ENCODE peak calls at places on chromosomes 7 and 10, in four cellular contexts. R, G, K and L are unnamed samples.

GRCh38 chr10:14205246-14205645 is 125.5 kb downstream of the FRMD4A start:
- DNase-seq in R (no peak), K (no peak), G (no peak), L (no peak)

GRCh38 chr10:87842220-87842641 is 21.1 kb downstream of the KLLN start:
- DNase-seq in K (no peak), G (no peak), R (no peak), L (no peak)

GRCh38 chr7:69104023-69104422 is 494.3 kb upstream of the AUTS2 start:
- DNase-seq in G (no peak), R (no peak), K (no peak), L (no peak)

GRCh38 chr7:121793716-121794115 is 79.2 kb upstream of the PTPRZ1 start:
- DNase-seq in R (no peak), K (no peak), G (no peak), L (no peak)

GRCh38 chr10:96832721-96833219 is 672 bp downstream of the LCOR start:
- DNase-seq in K (no peak), R (peak; percentile 78), G (no peak), L (peak; percentile 85)

GRCh38 chr7:26856481-26856880 is 7.9 kb downstream of the SKAP2 start:
- DNase-seq in K (no peak), G (no peak), R (no peak), L (no peak)

GRCh38 chr7:3683886-3684539 is 383.0 kb downstream of the SDK1 start:
- DNase-seq in K (no peak), R (no peak), G (no peak), L (no peak)

GRCh38 chr7:155362380-155363145 is 64.9 kb downstream of the INSIG1 start:
- DNase-seq in R (no peak), K (no peak), G (no peak), L (no peak)

GRCh38 chr7:92785923-92786322 is 50.5 kb downstream of the CDK6 start:
- DNase-seq in G (no peak), K (no peak), R (no peak), L (no peak)

GRCh38 chr7:64885520-64886240 is 17.4 kb upstream of the ZNF273 start:
- DNase-seq in R (no peak), G (no peak), K (no peak), L (no peak)

GRCh38 chr7:1712907-1713501 is 42.9 kb downstream of the ELFN1 start:
- DNase-seq in K (no peak), R (no peak), G (no peak), L (no peak)

GRCh38 chr10:3538850-3539531 is 246.0 kb downstream of the KLF6 start:
- DNase-seq in R (no peak), K (no peak), G (no peak), L (no peak)

GRCh38 chr10:72732521-72732920 is 40.6 kb downstream of the MCU start:
- DNase-seq in G (no peak), R (no peak), K (no peak), L (no peak)

GRCh38 chr10:119448579-119449209 is 93.8 kb downstream of the RGS10 start:
- DNase-seq in R (no peak), K (no peak), G (no peak), L (no peak)

GRCh38 chr10:1203216-1203615 is 147.0 kb downstream of the WDR37 start:
- DNase-seq in G (no peak), R (no peak), K (no peak), L (no peak)

GRCh38 chr10:71367279-71367678 is 29.4 kb upstream of the CDH23 start:
- DNase-seq in G (no peak), K (no peak), R (peak; percentile 14), L (no peak)

GRCh38 chr10:69303632-69304035 is 25.3 kb downstream of the HK1 start:
- DNase-seq in R (no peak), G (no peak), K (no peak), L (no peak)

GRCh38 chr7:145168879-145169278 is 333.0 kb upstream of the TPK1 start:
- DNase-seq in G (no peak), K (no peak), R (no peak), L (no peak)

GRCh38 chr7:38169862-38170261 is 8.2 kb upstream of the STARD3NL start:
- DNase-seq in R (peak; percentile 67), G (no peak), K (peak; percentile 85), L (no peak)

GRCh38 chr7:73742753-73743641 is 4.4 kb upstream of the ABHD11 start:
- DNase-seq in R (no peak), G (no peak), K (no peak), L (no peak)

GRCh38 chr7:76333388-76334101 is 25.2 kb downstream of the YWHAG start:
- DNase-seq in G (no peak), K (no peak), R (peak; percentile 44), L (no peak)

GRCh38 chr10:71314028-71314693 is 4.9 kb upstream of the SLC29A3 start:
- DNase-seq in K (no peak), G (peak; percentile 91), R (peak; percentile 30), L (peak; percentile 61)

GRCh38 chr10:69278446-69278963 is at the start of gene HK1:
- DNase-seq in G (no peak), R (no peak), K (no peak), L (no peak)

GRCh38 chr10:116845823-116846222 is 3.5 kb upstream of the ENO4 start:
- DNase-seq in R (no peak), G (no peak), K (no peak), L (no peak)

GRCh38 chr10:6494452-6494839 is 85.6 kb downstream of the PRKCQ start:
- DNase-seq in R (no peak), K (no peak), G (no peak), L (no peak)

GRCh38 chr10:43380610-43381222 is 9.3 kb downstream of the FXYD4 start:
- DNase-seq in G (peak; percentile 50), R (no peak), K (no peak), L (no peak)

GRCh38 chr7:12868027-12868426 is 180.6 kb downstream of the ARL4A start:
- DNase-seq in G (no peak), R (no peak), K (no peak), L (no peak)

GRCh38 chr7:103445228-103446020 is 583 bp downstream of the SLC26A5 start:
- DNase-seq in K (no peak), R (peak; percentile 6), G (no peak), L (peak; percentile 11)

GRCh38 chr10:59346321-59346720 is 16.0 kb downstream of the FAM13C start:
- DNase-seq in G (no peak), R (no peak), K (no peak), L (no peak)

GRCh38 chr7:7208524-7208923 is 26.2 kb downstream of the C1GALT1 start:
- DNase-seq in R (no peak), K (no peak), G (peak; percentile 12), L (no peak)

GRCh38 chr7:7207876-7208275 is 25.5 kb downstream of the C1GALT1 start:
- DNase-seq in G (no peak), K (no peak), R (no peak), L (no peak)

GRCh38 chr7:7212612-7213011 is 30.3 kb downstream of the C1GALT1 start:
- DNase-seq in R (no peak), K (no peak), G (no peak), L (no peak)

GRCh38 chr7:7209412-7210050 is 27.2 kb downstream of the C1GALT1 start:
- DNase-seq in K (no peak), R (no peak), G (peak; percentile 15), L (no peak)

GRCh38 chr7:7210475-7211237 is 28.3 kb downstream of the C1GALT1 start:
- DNase-seq in G (no peak), R (no peak), K (no peak), L (no peak)
- TF ChIP-seq SPI1 in G (no peak), R (no peak), K (no peak), L (no peak)

GRCh38 chr7:96548664-96549063 is 161.0 kb downstream of the SEM1 start:
- DNase-seq in G (no peak), R (no peak), K (no peak), L (no peak)

GRCh38 chr7:96546426-96546825 is 163.2 kb downstream of the SEM1 start:
- DNase-seq in G (no peak), R (no peak), K (no peak), L (no peak)

GRCh38 chr7:96547371-96547811 is 162.3 kb downstream of the SEM1 start:
- DNase-seq in G (no peak), R (no peak), K (no peak), L (no peak)
- TF ChIP-seq SPI1 in G (no peak), R (no peak), K (no peak), L (no peak)

DNA sequence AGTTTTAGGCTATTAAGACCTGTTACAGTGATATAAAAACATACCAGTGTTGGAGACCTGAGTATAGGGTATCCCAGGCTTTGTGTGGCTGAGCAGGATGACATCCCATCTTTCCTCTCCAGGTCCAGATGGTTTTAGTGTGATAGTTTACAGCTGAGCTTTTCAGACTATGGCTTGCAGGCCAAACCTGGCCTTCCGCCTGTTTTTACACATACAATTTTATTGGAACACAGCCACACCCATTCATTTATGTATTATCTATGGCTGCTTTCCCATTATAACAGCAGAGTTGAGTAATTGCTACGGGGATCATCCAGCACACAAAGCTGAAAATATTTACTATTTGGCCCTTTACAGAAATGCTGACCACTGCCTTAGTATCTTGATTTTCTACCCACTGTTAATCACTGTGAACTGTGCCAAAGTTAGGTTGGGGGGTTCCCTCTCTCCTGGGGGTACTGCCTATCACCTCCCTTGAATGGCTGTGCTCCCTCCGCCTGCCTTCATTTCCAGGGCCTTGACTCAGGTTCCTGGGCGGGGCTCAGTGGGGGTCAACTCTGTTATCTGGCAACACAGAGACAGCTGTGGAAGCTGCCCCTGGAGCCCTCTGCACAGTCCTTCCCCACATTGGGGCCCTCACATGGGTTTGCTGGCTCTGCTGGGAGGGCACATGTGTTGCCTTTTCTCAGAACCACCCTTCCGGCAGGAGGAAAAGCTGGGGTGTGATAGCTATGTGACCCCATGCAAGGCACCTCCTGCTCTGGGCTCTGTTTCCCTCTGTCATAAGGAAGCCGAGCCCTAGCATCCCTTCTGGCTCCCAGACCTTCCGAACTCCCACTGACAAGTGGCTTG is 40.3 kb upstream of the SH2D4B start:
- DNase-seq in K (no peak), G (peak; percentile 92), R (peak; percentile 60), L (no peak)
- TF ChIP-seq SPI1 in K (no peak), G (no peak), R (no peak), L (no peak)

GRCh38 chr10:109892087-109892486 is 31.2 kb downstream of the XPNPEP1 start:
- DNase-seq in K (no peak), G (no peak), R (no peak), L (no peak)
- TF ChIP-seq SPI1 in K (no peak), G (no peak), R (no peak), L (no peak)